ENCODE peak calls at places on chromosomes 2 and 18, in five cellular contexts. One of them, this sample, is unnamed.
A peak's percentile ranks its signal among the peaks of the same experiment; 100 is the strongest.

GRCh38 chr2:156379069-156379468 is 46.5 kb upstream of the NR4A2 start:
- DNase-seq in B cell: peak; percentile 31
- DNase-seq in lower lobe of right lung: no peak
- DNase-seq in esophagus squamous epithelium: no peak
- DNase-seq in spleen: no peak
- DNase-seq in this sample: peak; percentile 55

GRCh38 chr2:36214682-36215081 is 140.9 kb upstream of the CRIM1 start:
- DNase-seq in esophagus squamous epithelium: no peak
- DNase-seq in lower lobe of right lung: no peak
- DNase-seq in B cell: no peak
- DNase-seq in spleen: no peak
- DNase-seq in this sample: no peak

GRCh38 chr2:188569441-188569840 is 277.8 kb downstream of the GULP1 start:
- DNase-seq in esophagus squamous epithelium: no peak
- DNase-seq in B cell: no peak
- DNase-seq in lower lobe of right lung: no peak
- DNase-seq in spleen: no peak
- DNase-seq in this sample: no peak

GRCh38 chr2:7007846-7008741 is 90.9 kb downstream of the RNF144A start:
- DNase-seq in spleen: peak; percentile 90
- DNase-seq in esophagus squamous epithelium: no peak
- DNase-seq in lower lobe of right lung: peak; percentile 88
- DNase-seq in B cell: no peak
- DNase-seq in this sample: no peak

GRCh38 chr2:182784777-182785176 is 68.7 kb downstream of the DNAJC10 start:
- DNase-seq in lower lobe of right lung: no peak
- DNase-seq in B cell: no peak
- DNase-seq in spleen: no peak
- DNase-seq in esophagus squamous epithelium: no peak
- DNase-seq in this sample: peak; percentile 5

GRCh38 chr2:240930096-240930630 is 24.0 kb downstream of the CROCC2 start:
- DNase-seq in B cell: no peak
- DNase-seq in esophagus squamous epithelium: no peak
- DNase-seq in spleen: no peak
- DNase-seq in lower lobe of right lung: peak; percentile 40
- DNase-seq in this sample: no peak

GRCh38 chr18:65567372-65567771 is 183.4 kb upstream of the CDH7 start:
- DNase-seq in lower lobe of right lung: no peak
- DNase-seq in esophagus squamous epithelium: no peak
- DNase-seq in B cell: no peak
- DNase-seq in spleen: no peak
- DNase-seq in this sample: no peak

GRCh38 chr2:152566034-152566727 is 151.1 kb downstream of the PRPF40A start:
- DNase-seq in esophagus squamous epithelium: no peak
- DNase-seq in B cell: peak; percentile 21
- DNase-seq in lower lobe of right lung: no peak
- DNase-seq in spleen: no peak
- DNase-seq in this sample: no peak

DNA sequence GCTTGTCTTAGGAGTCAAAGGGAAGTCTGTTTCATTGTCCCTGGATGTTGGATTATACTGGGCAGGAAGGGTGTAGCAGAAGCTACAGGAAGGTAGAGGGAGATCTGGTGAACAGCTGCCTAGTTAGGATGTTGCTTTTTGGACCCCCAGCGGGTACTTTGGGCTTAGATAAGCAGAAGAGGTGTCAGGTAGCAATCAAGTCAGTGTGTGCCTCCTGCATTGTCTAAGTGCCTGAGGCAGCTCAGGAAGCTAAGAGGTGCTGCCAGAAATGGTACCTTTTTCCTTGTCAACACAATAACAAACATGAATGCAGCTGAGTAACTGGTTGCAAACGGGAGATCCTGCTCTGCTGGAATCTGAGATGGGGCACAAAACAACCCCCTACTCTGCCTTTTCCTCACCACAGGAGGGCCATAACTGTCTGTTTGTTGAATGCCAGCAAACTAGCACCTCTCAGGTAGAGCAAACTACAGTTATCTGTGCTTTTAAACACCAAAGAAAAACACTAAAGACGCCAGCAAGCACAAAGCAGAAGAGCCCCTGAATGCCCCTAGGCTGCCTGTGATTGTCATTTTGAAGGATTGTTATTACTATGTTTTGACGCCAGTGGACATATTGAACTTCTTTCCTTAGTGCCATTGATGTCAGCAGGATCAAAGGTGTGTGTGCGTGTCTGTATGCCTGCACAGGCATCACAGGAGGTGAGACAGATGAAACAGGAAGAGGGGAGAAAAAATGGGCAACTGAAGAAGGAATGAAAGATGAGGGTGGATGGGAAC is 151.4 kb downstream of the ETAA1 start:
- DNase-seq in B cell: no peak
- DNase-seq in spleen: no peak
- DNase-seq in lower lobe of right lung: no peak
- DNase-seq in esophagus squamous epithelium: no peak
- DNase-seq in this sample: no peak
- TF ChIP-seq CTCF in B cell: no peak
- TF ChIP-seq CTCF in spleen: no peak
- TF ChIP-seq CTCF in lower lobe of right lung: no peak
- TF ChIP-seq CTCF in esophagus squamous epithelium: no peak
- TF ChIP-seq CTCF in this sample: no peak

GRCh38 chr2:166148811-166149400 is 21.1 kb upstream of the SCN1A start:
- DNase-seq in esophagus squamous epithelium: no peak
- DNase-seq in B cell: no peak
- DNase-seq in lower lobe of right lung: no peak
- DNase-seq in spleen: no peak
- DNase-seq in this sample: no peak
- TF ChIP-seq CTCF in esophagus squamous epithelium: no peak
- TF ChIP-seq CTCF in B cell: no peak
- TF ChIP-seq CTCF in lower lobe of right lung: no peak
- TF ChIP-seq CTCF in spleen: no peak
- TF ChIP-seq CTCF in this sample: no peak

GRCh38 chr2:20439193-20439475 is 7.7 kb upstream of the RHOB start:
- DNase-seq in lower lobe of right lung: no peak
- DNase-seq in B cell: no peak
- DNase-seq in esophagus squamous epithelium: no peak
- DNase-seq in spleen: no peak
- DNase-seq in this sample: no peak

GRCh38 chr2:20434588-20435294 is 12.1 kb upstream of the RHOB start:
- DNase-seq in esophagus squamous epithelium: no peak
- DNase-seq in spleen: no peak
- DNase-seq in B cell: no peak
- DNase-seq in lower lobe of right lung: no peak
- DNase-seq in this sample: no peak

GRCh38 chr2:20439503-20439902 is 7.4 kb upstream of the RHOB start:
- DNase-seq in lower lobe of right lung: no peak
- DNase-seq in spleen: no peak
- DNase-seq in B cell: no peak
- DNase-seq in esophagus squamous epithelium: no peak
- DNase-seq in this sample: no peak

GRCh38 chr2:20438334-20439192 is 8.3 kb upstream of the RHOB start:
- DNase-seq in lower lobe of right lung: no peak
- DNase-seq in spleen: peak; percentile 36
- DNase-seq in B cell: no peak
- DNase-seq in esophagus squamous epithelium: no peak
- DNase-seq in this sample: no peak

GRCh38 chr2:20436716-20437470 is 10.0 kb upstream of the RHOB start:
- DNase-seq in lower lobe of right lung: no peak
- DNase-seq in esophagus squamous epithelium: no peak
- DNase-seq in spleen: no peak
- DNase-seq in B cell: no peak
- DNase-seq in this sample: no peak
- TF ChIP-seq CTCF in lower lobe of right lung: no peak
- TF ChIP-seq CTCF in esophagus squamous epithelium: no peak
- TF ChIP-seq CTCF in spleen: no peak
- TF ChIP-seq CTCF in B cell: no peak
- TF ChIP-seq CTCF in this sample: no peak

GRCh38 chr2:16722677-16723076 is 57.0 kb upstream of the CYRIA start:
- DNase-seq in lower lobe of right lung: no peak
- DNase-seq in esophagus squamous epithelium: no peak
- DNase-seq in spleen: no peak
- DNase-seq in B cell: no peak
- DNase-seq in this sample: no peak
- TF ChIP-seq CTCF in lower lobe of right lung: no peak
- TF ChIP-seq CTCF in esophagus squamous epithelium: no peak
- TF ChIP-seq CTCF in spleen: no peak
- TF ChIP-seq CTCF in B cell: no peak
- TF ChIP-seq CTCF in this sample: no peak

GRCh38 chr2:79849949-79850348 is 337.1 kb downstream of the CTNNA2 start:
- DNase-seq in B cell: no peak
- DNase-seq in esophagus squamous epithelium: no peak
- DNase-seq in lower lobe of right lung: no peak
- DNase-seq in spleen: no peak
- DNase-seq in this sample: no peak

GRCh38 chr2:79857888-79858287 is 345.0 kb downstream of the CTNNA2 start:
- DNase-seq in esophagus squamous epithelium: no peak
- DNase-seq in lower lobe of right lung: no peak
- DNase-seq in spleen: no peak
- DNase-seq in B cell: no peak
- DNase-seq in this sample: no peak

GRCh38 chr2:79850912-79851311 is 338.1 kb downstream of the CTNNA2 start:
- DNase-seq in esophagus squamous epithelium: no peak
- DNase-seq in B cell: no peak
- DNase-seq in lower lobe of right lung: no peak
- DNase-seq in spleen: no peak
- DNase-seq in this sample: no peak

GRCh38 chr2:79860233-79861058 is 347.6 kb downstream of the CTNNA2 start:
- DNase-seq in esophagus squamous epithelium: no peak
- DNase-seq in spleen: no peak
- DNase-seq in lower lobe of right lung: no peak
- DNase-seq in B cell: no peak
- DNase-seq in this sample: no peak

GRCh38 chr2:79855264-79856006 is 342.6 kb downstream of the CTNNA2 start:
- DNase-seq in spleen: no peak
- DNase-seq in lower lobe of right lung: no peak
- DNase-seq in esophagus squamous epithelium: no peak
- DNase-seq in B cell: no peak
- DNase-seq in this sample: no peak
- TF ChIP-seq CTCF in spleen: no peak
- TF ChIP-seq CTCF in lower lobe of right lung: no peak
- TF ChIP-seq CTCF in esophagus squamous epithelium: no peak
- TF ChIP-seq CTCF in B cell: no peak
- TF ChIP-seq CTCF in this sample: no peak

GRCh38 chr2:157934684-157935377 is 58.7 kb upstream of the ACVR1 start:
- DNase-seq in B cell: no peak
- DNase-seq in spleen: no peak
- DNase-seq in lower lobe of right lung: no peak
- DNase-seq in esophagus squamous epithelium: no peak
- DNase-seq in this sample: no peak
- TF ChIP-seq CTCF in B cell: no peak
- TF ChIP-seq CTCF in spleen: no peak
- TF ChIP-seq CTCF in lower lobe of right lung: no peak
- TF ChIP-seq CTCF in esophagus squamous epithelium: no peak
- TF ChIP-seq CTCF in this sample: no peak